ENCODE peak calls at places on chromosomes 13 and 19, in seven cellular contexts. One of them, this sample, is unnamed.

GRCh38 chr13:74825170-74825948 is 656.6 kb downstream of the TBC1D4 start:
- DNase-seq in PC-3: peak; percentile 84
- DNase-seq in heart left ventricle: no peak
- DNase-seq in Peyer's patch: no peak
- DNase-seq in RWPE1: peak; percentile 29
- DNase-seq in mammary epithelial cell: peak; percentile 86
- DNase-seq in tibial nerve: no peak
- DNase-seq in this sample: peak; percentile 54

GRCh38 chr19:39136225-39136940 is 10.8 kb downstream of the PAK4 start:
- DNase-seq in tibial nerve: no peak
- DNase-seq in mammary epithelial cell: no peak
- DNase-seq in RWPE1: no peak
- DNase-seq in heart left ventricle: no peak
- DNase-seq in PC-3: no peak
- DNase-seq in Peyer's patch: peak; percentile 83
- DNase-seq in this sample: no peak

GRCh38 chr13:94162289-94162688 is 317.2 kb downstream of the DCT start:
- DNase-seq in tibial nerve: no peak
- DNase-seq in PC-3: no peak
- DNase-seq in Peyer's patch: no peak
- DNase-seq in mammary epithelial cell: no peak
- DNase-seq in RWPE1: no peak
- DNase-seq in heart left ventricle: no peak
- DNase-seq in this sample: no peak

GRCh38 chr19:49635530-49636229 is 4.3 kb downstream of the RRAS start:
- DNase-seq in heart left ventricle: no peak
- DNase-seq in PC-3: no peak
- DNase-seq in mammary epithelial cell: no peak
- DNase-seq in RWPE1: no peak
- DNase-seq in tibial nerve: no peak
- DNase-seq in Peyer's patch: no peak
- DNase-seq in this sample: no peak

GRCh38 chr13:23825179-23825578 is 64.0 kb downstream of the MIPEP start:
- DNase-seq in mammary epithelial cell: no peak
- DNase-seq in heart left ventricle: no peak
- DNase-seq in RWPE1: no peak
- DNase-seq in PC-3: no peak
- DNase-seq in Peyer's patch: no peak
- DNase-seq in tibial nerve: no peak
- DNase-seq in this sample: no peak

GRCh38 chr13:38103851-38104250 is 234.3 kb upstream of the TRPC4 start:
- DNase-seq in tibial nerve: no peak
- DNase-seq in Peyer's patch: no peak
- DNase-seq in PC-3: no peak
- DNase-seq in RWPE1: no peak
- DNase-seq in heart left ventricle: no peak
- DNase-seq in mammary epithelial cell: no peak
- DNase-seq in this sample: no peak

GRCh38 chr13:35475131-35475959 is 1.1 kb downstream of the MAB21L1 start:
- DNase-seq in heart left ventricle: peak; percentile 44
- DNase-seq in PC-3: no peak
- DNase-seq in Peyer's patch: no peak
- DNase-seq in tibial nerve: peak; percentile 52
- DNase-seq in mammary epithelial cell: peak; percentile 17
- DNase-seq in RWPE1: no peak
- DNase-seq in this sample: no peak

GRCh38 chr13:47708386-47708785 is 292.7 kb downstream of the SUCLA2 start:
- DNase-seq in Peyer's patch: no peak
- DNase-seq in mammary epithelial cell: peak; percentile 70
- DNase-seq in heart left ventricle: no peak
- DNase-seq in tibial nerve: no peak
- DNase-seq in RWPE1: peak; percentile 52
- DNase-seq in PC-3: peak; percentile 92
- DNase-seq in this sample: peak; percentile 18

GRCh38 chr13:110442946-110443632 is 118.4 kb downstream of the RAB20 start:
- DNase-seq in PC-3: peak; percentile 47
- DNase-seq in RWPE1: peak; percentile 53
- DNase-seq in heart left ventricle: no peak
- DNase-seq in tibial nerve: no peak
- DNase-seq in Peyer's patch: no peak
- DNase-seq in mammary epithelial cell: peak; percentile 57
- DNase-seq in this sample: no peak

GRCh38 chr13:27269114-27269665 is 1.4 kb upstream of the RASL11A start:
- DNase-seq in Peyer's patch: no peak
- DNase-seq in RWPE1: no peak
- DNase-seq in heart left ventricle: no peak
- DNase-seq in tibial nerve: no peak
- DNase-seq in PC-3: no peak
- DNase-seq in mammary epithelial cell: no peak
- DNase-seq in this sample: no peak

GRCh38 chr13:25286308-25286968 is 850 bp downstream of the MTMR6 start:
- DNase-seq in tibial nerve: no peak
- DNase-seq in mammary epithelial cell: peak; percentile 44
- DNase-seq in PC-3: peak; percentile 56
- DNase-seq in Peyer's patch: no peak
- DNase-seq in RWPE1: peak; percentile 17
- DNase-seq in heart left ventricle: peak; percentile 34
- DNase-seq in this sample: no peak

GRCh38 chr19:14325863-14326262 is 55.4 kb upstream of the ADGRE5 start:
- DNase-seq in tibial nerve: no peak
- DNase-seq in PC-3: no peak
- DNase-seq in RWPE1: no peak
- DNase-seq in Peyer's patch: no peak
- DNase-seq in heart left ventricle: no peak
- DNase-seq in mammary epithelial cell: no peak
- DNase-seq in this sample: no peak

GRCh38 chr19:44496711-44497110 is 3.6 kb downstream of the ZNF180 start:
- DNase-seq in tibial nerve: no peak
- DNase-seq in PC-3: no peak
- DNase-seq in heart left ventricle: no peak
- DNase-seq in mammary epithelial cell: no peak
- DNase-seq in Peyer's patch: no peak
- DNase-seq in RWPE1: no peak
- DNase-seq in this sample: no peak

GRCh38 chr13:29887651-29888050 is 37.2 kb upstream of the UBL3 start:
- DNase-seq in RWPE1: no peak
- DNase-seq in PC-3: no peak
- DNase-seq in mammary epithelial cell: no peak
- DNase-seq in Peyer's patch: no peak
- DNase-seq in tibial nerve: no peak
- DNase-seq in heart left ventricle: no peak
- DNase-seq in this sample: no peak
- H3K27ac ChIP-seq in RWPE1: no peak overlapping the region
- H3K27ac ChIP-seq in PC-3: no peak overlapping the region
- H3K27ac ChIP-seq in mammary epithelial cell: no peak overlapping the region
- H3K27ac ChIP-seq in Peyer's patch: no peak overlapping the region
- H3K27ac ChIP-seq in tibial nerve: no peak overlapping the region
- H3K27ac ChIP-seq in heart left ventricle: no peak overlapping the region
- H3K27ac ChIP-seq in this sample: no peak overlapping the region

DNA sequence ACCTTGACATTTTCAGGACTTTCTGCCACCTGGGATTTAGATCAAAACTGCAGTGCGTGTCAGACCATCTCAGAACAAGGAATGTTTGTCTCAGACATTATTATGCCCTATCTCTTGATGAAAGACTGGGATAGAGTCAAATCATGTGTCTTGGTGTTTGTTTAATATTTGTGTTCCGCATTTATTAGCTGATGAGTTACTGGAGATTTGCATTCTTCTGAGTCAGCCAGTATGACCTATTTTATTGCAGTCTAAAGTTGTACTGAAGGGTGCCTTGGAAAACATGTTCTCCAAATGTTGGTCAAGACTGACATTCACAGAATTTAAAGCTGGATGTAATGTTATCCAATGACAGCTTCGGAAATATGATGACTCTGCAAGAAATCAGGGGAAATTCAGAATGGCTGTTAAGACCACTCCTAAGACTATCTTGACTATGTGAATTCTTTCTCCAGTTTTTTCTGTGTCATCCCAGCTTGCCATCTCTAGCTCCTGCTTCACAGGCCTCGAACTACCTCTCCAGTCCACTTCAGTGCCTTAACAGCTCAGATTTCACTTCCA is 134.0 kb downstream of the KCNRG start:
- DNase-seq in mammary epithelial cell: no peak
- DNase-seq in tibial nerve: no peak
- DNase-seq in PC-3: peak; percentile 75
- DNase-seq in RWPE1: no peak
- DNase-seq in Peyer's patch: no peak
- DNase-seq in heart left ventricle: no peak
- DNase-seq in this sample: no peak
- H3K27ac ChIP-seq in mammary epithelial cell: no peak overlapping the region
- H3K27ac ChIP-seq in tibial nerve: no peak overlapping the region
- H3K27ac ChIP-seq in PC-3: peak overlapping the region; percentile 35
- H3K27ac ChIP-seq in RWPE1: no peak overlapping the region
- H3K27ac ChIP-seq in Peyer's patch: no peak overlapping the region
- H3K27ac ChIP-seq in heart left ventricle: no peak overlapping the region
- H3K27ac ChIP-seq in this sample: no peak overlapping the region

GRCh38 chr13:66640231-66640630 is 589.9 kb downstream of the PCDH9 start:
- DNase-seq in RWPE1: no peak
- DNase-seq in tibial nerve: no peak
- DNase-seq in Peyer's patch: no peak
- DNase-seq in heart left ventricle: no peak
- DNase-seq in PC-3: no peak
- DNase-seq in mammary epithelial cell: no peak
- DNase-seq in this sample: no peak

DNA sequence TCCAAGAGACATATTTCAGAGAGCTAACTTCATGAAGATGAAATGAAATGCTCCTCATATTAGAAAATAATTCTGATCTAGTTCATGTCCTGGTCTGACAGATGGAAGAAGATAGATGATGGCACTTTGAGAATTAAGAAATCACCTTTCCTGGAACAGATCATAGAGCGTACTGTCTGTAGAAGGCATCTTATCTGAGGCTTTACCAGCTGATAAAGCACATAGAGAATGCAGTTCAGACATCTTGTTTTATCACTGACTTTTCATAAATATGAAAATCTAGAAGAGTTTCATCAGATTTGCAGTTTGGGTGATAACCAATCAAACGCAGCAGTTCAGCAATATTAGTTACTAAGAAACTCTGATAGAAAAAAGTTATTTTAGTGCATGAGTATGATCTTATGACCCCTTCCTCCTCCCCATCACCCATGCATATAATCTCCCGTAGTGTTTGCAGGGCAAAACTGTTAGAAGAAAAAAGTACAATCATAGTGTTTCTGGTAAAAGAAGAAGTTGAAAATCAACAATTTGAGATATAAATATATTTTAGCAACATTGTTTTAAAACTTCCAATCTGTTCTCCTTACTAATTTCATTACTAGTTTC is 585.2 kb downstream of the PCDH9 start:
- DNase-seq in RWPE1: no peak
- DNase-seq in Peyer's patch: no peak
- DNase-seq in tibial nerve: no peak
- DNase-seq in PC-3: no peak
- DNase-seq in heart left ventricle: no peak
- DNase-seq in mammary epithelial cell: no peak
- DNase-seq in this sample: no peak
- H3K27ac ChIP-seq in RWPE1: no peak overlapping the region
- H3K27ac ChIP-seq in Peyer's patch: no peak overlapping the region
- H3K27ac ChIP-seq in tibial nerve: no peak overlapping the region
- H3K27ac ChIP-seq in PC-3: no peak overlapping the region
- H3K27ac ChIP-seq in heart left ventricle: no peak overlapping the region
- H3K27ac ChIP-seq in mammary epithelial cell: no peak overlapping the region
- H3K27ac ChIP-seq in this sample: no peak overlapping the region

DNA sequence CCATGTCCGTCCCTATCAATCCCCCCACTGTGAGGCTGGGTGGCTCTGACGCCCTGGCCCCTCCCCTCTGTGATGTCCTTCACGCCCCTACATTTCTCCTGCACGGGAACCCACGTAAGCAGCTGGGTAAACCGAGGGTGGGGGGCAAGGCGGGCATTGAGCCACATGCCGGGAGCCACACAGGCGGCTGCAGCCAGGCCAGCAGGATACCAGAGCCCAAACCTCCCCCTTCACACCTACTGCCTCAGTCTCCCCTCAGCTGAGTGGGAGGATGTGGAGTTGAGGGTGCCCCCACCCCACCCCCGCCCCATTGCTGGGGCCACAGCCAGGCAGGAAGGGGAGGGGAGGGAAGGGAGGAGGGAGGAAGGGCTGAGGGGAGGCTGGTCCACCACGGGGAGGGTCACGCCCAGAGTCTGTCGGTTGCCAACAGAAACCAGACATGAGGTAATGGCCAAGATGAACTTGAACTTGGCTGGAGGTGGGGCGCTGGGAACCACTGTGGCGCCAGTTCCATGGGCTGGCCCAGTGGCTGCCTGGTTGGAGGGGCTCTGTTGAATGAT is 20.9 kb downstream of the SMIM24 start:
- DNase-seq in Peyer's patch: no peak
- DNase-seq in mammary epithelial cell: peak; percentile 40
- DNase-seq in heart left ventricle: peak; percentile 95
- DNase-seq in PC-3: no peak
- DNase-seq in tibial nerve: peak; percentile 83
- DNase-seq in RWPE1: peak; percentile 41
- DNase-seq in this sample: no peak
- H3K27ac ChIP-seq in Peyer's patch: peak overlapping the region; percentile 43
- H3K27ac ChIP-seq in mammary epithelial cell: no peak overlapping the region
- H3K27ac ChIP-seq in heart left ventricle: peak overlapping the region; percentile 76
- H3K27ac ChIP-seq in PC-3: no peak overlapping the region
- H3K27ac ChIP-seq in tibial nerve: peak overlapping the region; percentile 66
- H3K27ac ChIP-seq in RWPE1: peak overlapping the region; percentile 67
- H3K27ac ChIP-seq in this sample: no peak overlapping the region

GRCh38 chr13:43830481-43830873 is 43.7 kb upstream of the ENOX1 start:
- DNase-seq in Peyer's patch: no peak
- DNase-seq in RWPE1: peak; percentile 1
- DNase-seq in heart left ventricle: no peak
- DNase-seq in PC-3: peak; percentile 11
- DNase-seq in mammary epithelial cell: peak; percentile 80
- DNase-seq in tibial nerve: no peak
- DNase-seq in this sample: peak; percentile 8
- H3K27ac ChIP-seq in Peyer's patch: no peak overlapping the region
- H3K27ac ChIP-seq in RWPE1: no peak overlapping the region
- H3K27ac ChIP-seq in heart left ventricle: no peak overlapping the region
- H3K27ac ChIP-seq in PC-3: no peak overlapping the region
- H3K27ac ChIP-seq in mammary epithelial cell: no peak overlapping the region
- H3K27ac ChIP-seq in tibial nerve: no peak overlapping the region
- H3K27ac ChIP-seq in this sample: peak overlapping the region; percentile 1

GRCh38 chr13:65504213-65504612 is 1725.9 kb downstream of the PCDH9 start:
- DNase-seq in heart left ventricle: no peak
- DNase-seq in mammary epithelial cell: no peak
- DNase-seq in tibial nerve: no peak
- DNase-seq in RWPE1: no peak
- DNase-seq in Peyer's patch: no peak
- DNase-seq in PC-3: no peak
- DNase-seq in this sample: no peak

GRCh38 chr13:65497265-65497664 is 1732.9 kb downstream of the PCDH9 start:
- DNase-seq in heart left ventricle: no peak
- DNase-seq in PC-3: peak; percentile 86
- DNase-seq in tibial nerve: no peak
- DNase-seq in mammary epithelial cell: no peak
- DNase-seq in RWPE1: no peak
- DNase-seq in Peyer's patch: no peak
- DNase-seq in this sample: peak; percentile 10

GRCh38 chr13:65499251-65499650 is 1730.9 kb downstream of the PCDH9 start:
- DNase-seq in mammary epithelial cell: no peak
- DNase-seq in RWPE1: no peak
- DNase-seq in PC-3: no peak
- DNase-seq in tibial nerve: no peak
- DNase-seq in Peyer's patch: no peak
- DNase-seq in heart left ventricle: no peak
- DNase-seq in this sample: no peak
- H3K27ac ChIP-seq in mammary epithelial cell: no peak overlapping the region
- H3K27ac ChIP-seq in RWPE1: no peak overlapping the region
- H3K27ac ChIP-seq in PC-3: no peak overlapping the region
- H3K27ac ChIP-seq in tibial nerve: no peak overlapping the region
- H3K27ac ChIP-seq in Peyer's patch: no peak overlapping the region
- H3K27ac ChIP-seq in heart left ventricle: no peak overlapping the region
- H3K27ac ChIP-seq in this sample: no peak overlapping the region

GRCh38 chr19:58154679-58155648 is 4.4 kb upstream of the ZNF329 start:
- DNase-seq in tibial nerve: peak; percentile 90
- DNase-seq in heart left ventricle: peak; percentile 97
- DNase-seq in PC-3: peak; percentile 89
- DNase-seq in RWPE1: peak; percentile 82
- DNase-seq in mammary epithelial cell: peak; percentile 92
- DNase-seq in Peyer's patch: peak; percentile 98
- DNase-seq in this sample: peak; percentile 73
- H3K27ac ChIP-seq in tibial nerve: peak overlapping the region; percentile 90
- H3K27ac ChIP-seq in heart left ventricle: peak overlapping the region; percentile 97
- H3K27ac ChIP-seq in PC-3: no peak overlapping the region
- H3K27ac ChIP-seq in RWPE1: peak overlapping the region; percentile 76
- H3K27ac ChIP-seq in mammary epithelial cell: peak overlapping the region; percentile 43
- H3K27ac ChIP-seq in Peyer's patch: peak overlapping the region; percentile 76
- H3K27ac ChIP-seq in this sample: peak overlapping the region; percentile 68